ENCODE peak calls at places on chromosomes 2 and 18, in six cellular contexts. V is activated CD4-positive, alpha-beta T cell treated with anti-CD3 and anti-CD28 coated beads for 1 hour; L is activated T-helper 1 cell treated with anti-CD3 and anti-CD28 coated beads, Interleukin-12 subunit alpha, Interleukin-12 subunit beta, Interleukin-2, Interleukin-4 antibody, amounts not matched to agents 30 ng/mL and 10 ng/mL and 1 ng/mL, durations not matched to agents 14 hours and 24 hours and 36 hours; J is glutamatergic neuron; E is adrenal gland; X is foreskin fibroblast. I is an unnamed sample.

GRCh38 chr2:238853724-238854123 is 5.8 kb downstream of the TWIST2 start:
- DNase-seq in E (no peak), X (peak; percentile 68), L (no peak), J (no peak), V (no peak), I (no peak)

GRCh38 chr2:7437122-7437521 is 519.9 kb downstream of the RNF144A start:
- DNase-seq in V (no peak), L (no peak), E (no peak), J (no peak), X (peak; percentile 18), I (no peak)

GRCh38 chr2:138712212-138712979 is 67.8 kb downstream of the NXPH2 start:
- DNase-seq in J (no peak), V (no peak), L (no peak), X (peak; percentile 77), E (no peak), I (no peak)

GRCh38 chr2:168948621-168949212 is 47.6 kb downstream of the G6PC2 start:
- DNase-seq in E (no peak), L (no peak), V (no peak), J (no peak), X (peak; percentile 11), I (no peak)

GRCh38 chr2:224253464-224253863 is 148.4 kb downstream of the FAM124B start:
- DNase-seq in X (no peak), L (no peak), J (no peak), V (no peak), E (no peak), I (no peak)

GRCh38 chr2:216880509-216881184 is 20.8 kb upstream of the TNP1 start:
- DNase-seq in V (no peak), J (no peak), E (peak; percentile 67), L (peak; percentile 23), X (peak; percentile 10), I (no peak)

GRCh38 chr2:119552902-119553301 is 8.7 kb downstream of the CFAP221 start:
- DNase-seq in J (no peak), X (no peak), E (no peak), L (no peak), V (no peak), I (no peak)

GRCh38 chr18:10437837-10438236 is 16.6 kb upstream of the APCDD1 start:
- DNase-seq in J (no peak), V (no peak), X (no peak), L (no peak), E (no peak), I (no peak)

GRCh38 chr18:7623681-7624080 is 56.6 kb downstream of the PTPRM start:
- DNase-seq in X (no peak), L (no peak), J (no peak), V (no peak), E (no peak), I (no peak)

GRCh38 chr18:77127769-77128671 is 4.6 kb downstream of the MBP start:
- DNase-seq in L (no peak), J (no peak), X (peak; percentile 91), E (peak; percentile 60), V (no peak), I (peak; percentile 99)

GRCh38 chr18:37184209-37184868 is 355.4 kb downstream of the KIAA1328 start:
- DNase-seq in X (no peak), J (no peak), L (no peak), E (no peak), V (no peak), I (no peak)

GRCh38 chr2:25521126-25521525 is 152.3 kb downstream of the DTNB start:
- DNase-seq in L (no peak), V (no peak), X (peak; percentile 20), E (no peak), J (no peak), I (no peak)

GRCh38 chr18:43869451-43870008 is 592.2 kb upstream of the SYT4 start:
- DNase-seq in X (peak; percentile 85), L (no peak), E (no peak), V (no peak), J (no peak), I (no peak)

GRCh38 chr18:69948919-69949537 is 1.4 kb upstream of the CD226 start:
- DNase-seq in X (peak; percentile 65), E (peak; percentile 37), J (no peak), L (peak; percentile 40), V (no peak), I (peak; percentile 56)

GRCh38 chr2:135152361-135152760 is 100.3 kb downstream of the RAB3GAP1 start:
- DNase-seq in X (no peak), E (no peak), V (no peak), J (no peak), L (no peak), I (no peak)